ENCODE peak calls at places on chromosomes 5 and 9, in six cellular contexts. N, F, T, P, Z and E are unnamed samples.

GRCh38 chr5:30099634-30100033 is 1093.9 kb upstream of the CDH6 start:
- DNase-seq in P (no peak), T (no peak), N (no peak), Z (no peak), F (no peak), E (no peak)

GRCh38 chr9:88221110-88221509 is 82.8 kb upstream of the SPATA31C2 start:
- DNase-seq in Z (no peak), P (no peak), F (peak), T (no peak), N (no peak), E (no peak)

GRCh38 chr5:68548959-68549676 is 333.6 kb downstream of the PIK3R1 start:
- DNase-seq in F (no peak), Z (peak), T (no peak), N (peak), P (no peak), E (no peak)

GRCh38 chr5:113760486-113760885 is 247.0 kb downstream of the YTHDC2 start:
- DNase-seq in F (no peak), T (no peak), N (peak), Z (no peak), P (no peak), E (no peak)

GRCh38 chr9:34986541-34987047 is 3.0 kb upstream of the DNAJB5 start:
- DNase-seq in T (no peak), P (no peak), Z (peak), N (no peak), F (no peak), E (no peak)

GRCh38 chr5:1090538-1090937 is 21.3 kb downstream of the SLC12A7 start:
- DNase-seq in P (no peak), F (no peak), T (no peak), Z (peak), N (no peak), E (no peak)

GRCh38 chr9:115135786-115136185 is 17.8 kb upstream of the TNC start:
- DNase-seq in Z (peak), T (no peak), N (no peak), F (no peak), P (no peak), E (peak)

GRCh38 chr5:32353420-32353819 is 40.7 kb upstream of the MTMR12 start:
- DNase-seq in T (no peak), P (no peak), Z (no peak), N (no peak), F (no peak), E (no peak)

GRCh38 chr9:16414451-16414850 is 456.0 kb downstream of the BNC2 start:
- DNase-seq in N (no peak), T (no peak), Z (no peak), F (no peak), P (no peak), E (no peak)

GRCh38 chr5:24644757-24645156 is at the start of gene CDH10:
- DNase-seq in Z (peak), T (no peak), F (no peak), N (peak), P (no peak), E (peak)

GRCh38 chr9:124420991-124421543 is 5.8 kb upstream of the PSMB7 start:
- DNase-seq in F (no peak), N (no peak), T (no peak), Z (peak), P (no peak), E (no peak)

GRCh38 chr5:177528631-177529030 is 11.9 kb upstream of the DDX41 start:
- DNase-seq in P (no peak), N (no peak), F (no peak), T (no peak), Z (no peak), E (no peak)

GRCh38 chr9:2802494-2802921 is 41.4 kb downstream of the PUM3 start:
- DNase-seq in T (no peak), Z (peak), P (no peak), N (no peak), F (no peak), E (peak)

GRCh38 chr9:85432599-85432998 is 309.2 kb downstream of the AGTPBP1 start:
- DNase-seq in T (no peak), Z (no peak), N (no peak), F (no peak), P (no peak), E (no peak)

GRCh38 chr5:146378981-146379380 is 40.3 kb downstream of the POU4F3 start:
- DNase-seq in N (no peak), P (no peak), T (no peak), Z (no peak), F (no peak), E (no peak)

GRCh38 chr9:118896356-118897000 is 472.8 kb downstream of the BRINP1 start:
- DNase-seq in F (no peak), P (no peak), N (no peak), Z (peak), T (no peak), E (no peak)

GRCh38 chr9:124196814-124197176 is 61.0 kb upstream of the NEK6 start:
- DNase-seq in P (no peak), T (no peak), Z (no peak), F (peak), N (no peak), E (no peak)

GRCh38 chr5:169279125-169279524 is 21.8 kb downstream of the SLIT3 start:
- DNase-seq in P (no peak), N (no peak), T (no peak), F (no peak), Z (no peak), E (no peak)

GRCh38 chr9:103319979-103320378 is 324.8 kb downstream of the CYLC2 start:
- DNase-seq in Z (no peak), N (no peak), T (no peak), P (no peak), F (no peak), E (no peak)

DNA sequence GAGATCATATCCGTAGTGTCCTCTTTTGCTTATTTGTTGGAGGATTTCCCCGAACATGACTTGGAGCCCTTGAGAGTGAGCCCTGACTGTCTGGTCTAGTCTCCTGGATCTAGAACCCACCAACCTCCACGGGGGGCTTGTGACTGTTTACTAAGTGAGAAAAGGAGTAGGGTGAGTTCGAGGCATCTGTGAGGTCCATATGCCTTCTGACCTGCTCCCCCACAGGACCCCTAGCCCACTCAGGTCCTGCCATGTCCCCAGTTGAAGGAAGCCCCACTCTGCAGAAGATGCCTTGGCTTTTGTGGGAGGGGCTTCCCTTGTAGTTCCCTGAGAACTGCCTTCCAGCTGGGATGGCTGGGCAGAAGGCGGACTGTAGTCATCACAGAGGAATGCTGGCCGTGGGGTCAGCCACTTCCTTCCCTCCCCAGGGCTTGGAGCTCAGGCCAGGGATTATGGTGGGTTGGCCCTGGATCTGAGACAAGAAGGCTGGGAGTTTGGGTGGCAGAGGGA is 7.0 kb upstream of the IRF1 start:
- DNase-seq in N (peak), F (peak), P (no peak), Z (peak), T (no peak), E (peak)
- H3K4me3 ChIP-seq in N (no peak), F (peak), P (peak), Z (peak), T (no peak), E (peak)

GRCh38 chr9:31612336-31613030 is 772.0 kb upstream of the ACO1 start:
- DNase-seq in Z (no peak), P (no peak), N (peak), T (no peak), F (no peak), E (peak)
- H3K9ac ChIP-seq in Z (no peak), P (no peak), N (no peak), T (no peak), F (no peak), E (no peak)

GRCh38 chr5:10629661-10630060 is 65.8 kb downstream of the ANKRD33B start:
- DNase-seq in F (no peak), N (no peak), Z (no peak), P (no peak), T (no peak), E (no peak)

GRCh38 chr5:10628601-10629000 is 64.7 kb downstream of the ANKRD33B start:
- DNase-seq in T (no peak), N (no peak), Z (no peak), F (peak), P (no peak), E (no peak)

GRCh38 chr5:10626473-10627013 is 62.7 kb downstream of the ANKRD33B start:
- DNase-seq in T (no peak), N (no peak), P (no peak), F (no peak), Z (no peak), E (peak)

GRCh38 chr5:10625700-10626472 is 62.0 kb downstream of the ANKRD33B start:
- DNase-seq in Z (no peak), P (no peak), N (no peak), T (no peak), F (peak), E (no peak)

DNA sequence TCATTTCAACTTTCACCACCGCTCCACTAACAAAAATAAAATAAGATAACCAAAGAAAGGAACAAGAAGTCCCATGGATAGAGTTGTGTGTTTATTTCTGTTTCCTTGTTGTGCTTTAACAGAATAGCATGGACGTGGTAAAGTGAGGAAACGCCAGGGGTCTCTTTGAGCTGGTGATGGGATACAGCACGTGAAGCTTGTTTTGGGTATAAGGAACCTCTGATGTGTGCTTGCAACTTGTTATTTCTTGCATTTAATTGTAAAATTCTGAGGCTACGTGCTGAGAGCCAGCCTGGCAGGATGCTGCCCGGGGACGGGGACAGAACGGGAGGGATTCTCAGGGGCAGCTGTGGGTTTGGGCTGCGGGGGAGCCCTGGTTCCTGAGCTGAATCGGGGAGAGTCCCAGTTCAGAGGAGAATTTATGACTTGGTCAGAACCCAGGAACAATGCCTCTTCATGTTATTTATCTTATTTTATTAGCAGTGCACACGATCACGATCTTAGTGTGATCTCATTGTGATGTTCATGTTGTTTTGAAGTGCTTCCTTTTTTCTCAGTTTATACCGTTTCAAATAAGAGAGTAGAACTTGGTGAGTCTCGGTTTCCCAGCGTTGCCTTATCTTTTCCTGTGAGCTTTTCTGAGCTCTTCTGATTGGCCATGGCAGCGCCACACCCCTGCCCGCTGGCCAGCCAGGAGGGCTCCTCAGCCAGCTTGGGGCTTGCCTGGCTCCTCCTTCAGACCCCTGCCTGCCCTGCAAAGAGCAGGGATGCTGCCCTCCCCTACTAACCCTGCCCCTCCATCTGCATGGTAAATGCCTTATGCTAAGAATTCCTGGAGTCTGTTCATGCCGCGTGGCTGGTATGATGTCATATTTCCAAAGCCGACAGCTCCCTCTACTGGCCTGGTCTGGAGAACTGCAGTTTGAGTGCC is 63.6 kb downstream of the ANKRD33B start:
- DNase-seq in T (peak), F (peak), P (peak), Z (peak), N (peak), E (peak)
- H3K4me3 ChIP-seq in T (peak), F (peak), P (peak), Z (peak), N (peak), E (peak)

GRCh38 chr5:160366230-160366629 is 4.2 kb downstream of the C1QTNF2 start:
- DNase-seq in N (no peak), Z (no peak), T (no peak), P (no peak), F (no peak), E (no peak)

GRCh38 chr5:160370713-160371034 is 248 bp upstream of the C1QTNF2 start:
- DNase-seq in N (no peak), T (no peak), F (no peak), P (no peak), Z (no peak), E (no peak)

GRCh38 chr5:160375166-160375565 is 4.7 kb upstream of the C1QTNF2 start:
- DNase-seq in F (no peak), T (no peak), P (no peak), N (no peak), Z (no peak), E (peak)

GRCh38 chr5:160367261-160367660 is 3.2 kb downstream of the C1QTNF2 start:
- DNase-seq in F (no peak), N (no peak), P (no peak), T (no peak), Z (no peak), E (no peak)

GRCh38 chr5:160369990-160370712 is at the start of gene C1QTNF2:
- DNase-seq in F (peak), Z (peak), N (peak), T (no peak), P (no peak), E (peak)
- H3K9ac ChIP-seq in F (no peak), Z (peak), N (no peak), T (no peak), P (peak), E (peak)